ENCODE peak calls at places on chromosomes 11 and 22, in five cellular contexts. N is fibroblast of lung; L is CD4-positive, alpha-beta T cell; K is lung; J is pancreas. E is an unnamed sample.

GRCh38 chr11:123083623-123084029 is 21.7 kb upstream of the HSPA8 start:
- DNase-seq in N (peak; percentile 95), L (peak; percentile 72), K (peak; percentile 82), J (peak; percentile 75), E (peak; percentile 83)

GRCh38 chr11:82906236-82906635 is 4.7 kb downstream of the DDIAS start:
- DNase-seq in N (peak; percentile 30), L (no peak), K (no peak), J (no peak), E (peak; percentile 5)

GRCh38 chr11:74333193-74333592 is 21.8 kb upstream of the P4HA3 start:
- DNase-seq in N (no peak), L (no peak), K (no peak), J (no peak), E (no peak)

GRCh38 chr11:76215946-76216345 is 9.6 kb upstream of the WNT11 start:
- DNase-seq in N (peak; percentile 58), L (no peak), K (no peak), J (no peak), E (no peak)

GRCh38 chr11:110856993-110857812 is 145.0 kb upstream of the ARHGAP20 start:
- DNase-seq in N (peak; percentile 45), L (no peak), K (no peak), J (no peak), E (no peak)

GRCh38 chr22:38850941-38851849 is 7.4 kb upstream of the NPTXR start:
- DNase-seq in N (peak; percentile 82), L (no peak), K (no peak), J (no peak), E (peak; percentile 48)

GRCh38 chr11:72578541-72578940 is 95.7 kb downstream of the PDE2A start:
- DNase-seq in N (no peak), L (no peak), K (no peak), J (no peak), E (no peak)

GRCh38 chr11:40306938-40307548 is 1152.4 kb downstream of the LRRC4C start:
- DNase-seq in N (peak; percentile 52), L (no peak), K (no peak), J (no peak), E (peak; percentile 78)

GRCh38 chr11:100328626-100329340 is 358.3 kb upstream of the ARHGAP42 start:
- DNase-seq in N (peak; percentile 2), L (no peak), K (no peak), J (no peak), E (peak; percentile 48)

GRCh38 chr22:41445171-41446056 is 1.2 kb downstream of the TOB2 start:
- DNase-seq in N (no peak), L (no peak), K (peak; percentile 37), J (peak; percentile 32), E (no peak)

GRCh38 chr11:86453290-86454030 is 78.8 kb downstream of the CCDC81 start:
- DNase-seq in N (no peak), L (no peak), K (no peak), J (no peak), E (no peak)

GRCh38 chr22:49548356-49549202 is 279.1 kb downstream of the BRD1 start:
- DNase-seq in N (no peak), L (no peak), K (no peak), J (no peak), E (no peak)

GRCh38 chr11:76365038-76365679 is 15.8 kb downstream of the THAP12 start:
- DNase-seq in N (no peak), L (no peak), K (no peak), J (no peak), E (no peak)

GRCh38 chr11:93718057-93718563 is 23.2 kb downstream of the TAF1D start:
- DNase-seq in N (no peak), L (no peak), K (no peak), J (no peak), E (no peak)

GRCh38 chr22:44259366-44260215 is 53.2 kb downstream of the SHISAL1 start:
- DNase-seq in N (no peak), L (no peak), K (no peak), J (no peak), E (no peak)

GRCh38 chr11:61297741-61298140 is 2.6 kb upstream of the VWCE start:
- DNase-seq in N (peak; percentile 99), L (no peak), K (no peak), J (no peak), E (peak; percentile 74)

GRCh38 chr22:32476286-32476685 is 1.7 kb downstream of the FBXO7 start:
- DNase-seq in N (no peak), L (no peak), K (no peak), J (no peak), E (no peak)

GRCh38 chr11:127470485-127470884 is 469.9 kb upstream of the KIRREL3 start:
- DNase-seq in N (no peak), L (no peak), K (no peak), J (peak; percentile 22), E (no peak)

GRCh38 chr11:134474942-134475341 is 62.9 kb upstream of the B3GAT1 start:
- DNase-seq in N (no peak), L (no peak), K (no peak), J (no peak), E (no peak)

GRCh38 chr11:63459586-63459985 is 31.4 kb downstream of the PLAAT5 start:
- DNase-seq in N (no peak), L (no peak), K (no peak), J (no peak), E (no peak)

GRCh38 chr11:115008774-115009173 is 330.4 kb downstream of the NXPE2 start:
- DNase-seq in N (no peak), L (no peak), K (no peak), J (no peak), E (no peak)

DNA sequence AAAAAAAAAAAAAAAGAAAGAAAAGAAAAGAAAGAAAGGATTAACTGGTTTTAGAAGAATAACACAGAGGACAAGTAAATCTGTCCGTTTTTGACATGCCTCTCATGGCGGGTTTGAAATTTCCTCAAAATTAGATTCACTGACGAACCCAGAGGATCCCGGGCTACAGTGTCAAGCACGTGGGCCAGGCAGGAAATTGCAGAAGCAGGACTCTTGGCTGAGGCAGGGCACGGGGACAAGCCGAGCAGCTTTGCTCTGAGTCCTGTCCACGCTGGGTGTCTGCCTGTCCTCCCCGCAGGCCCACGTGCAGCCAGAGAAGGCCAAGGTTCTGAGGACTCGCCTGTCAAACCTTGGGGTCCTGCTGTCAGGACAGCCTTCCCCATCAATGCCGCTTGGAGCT is 24.7 kb downstream of the GAL start:
- DNase-seq in N (no peak), L (no peak), K (no peak), J (no peak), E (no peak)
- H3K27ac ChIP-seq in N (no peak overlapping the region), L (no peak overlapping the region), K (no peak overlapping the region), J (no peak overlapping the region), E (no peak overlapping the region)

DNA sequence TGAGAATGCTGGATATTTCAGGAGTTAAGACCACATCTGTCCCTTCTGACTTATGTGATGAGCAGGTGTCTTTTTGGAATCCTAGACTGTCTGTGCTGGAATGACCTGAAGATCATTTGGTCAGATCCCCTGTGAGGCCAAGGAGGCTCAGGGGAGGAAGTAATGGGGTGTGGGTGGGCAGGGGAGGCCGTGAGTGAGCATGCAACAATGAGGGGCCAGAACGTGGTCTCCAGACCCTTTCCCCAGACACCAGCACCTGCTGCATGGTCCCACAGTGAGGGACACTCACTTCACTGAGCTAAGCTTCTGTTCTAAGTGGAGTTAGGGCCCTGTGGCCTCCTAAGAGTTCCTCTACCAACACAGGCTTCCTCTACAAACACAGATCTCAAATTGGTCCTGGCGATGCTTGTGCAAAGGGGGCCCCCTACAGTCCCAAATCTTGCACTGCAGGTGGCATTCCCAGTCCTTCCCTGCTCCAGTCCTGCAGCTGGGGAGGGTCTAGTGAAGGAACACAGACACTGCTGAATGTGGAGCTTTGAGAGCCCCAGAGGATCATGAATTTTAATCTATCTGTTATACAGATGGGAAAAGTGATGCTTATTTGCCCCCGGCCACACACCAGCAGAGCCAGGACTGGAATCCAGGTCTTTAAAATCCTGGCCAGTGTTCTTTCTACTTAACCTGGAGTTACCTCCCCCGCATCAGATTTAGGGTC is 7.4 kb downstream of the USP2 start:
- DNase-seq in N (peak; percentile 60), L (peak; percentile 15), K (peak; percentile 74), J (peak; percentile 88), E (peak; percentile 63)
- TF ChIP-seq CTCF in N (peak; percentile 92), L (peak; percentile 63), K (peak; percentile 78), J (peak; percentile 90), E (peak; percentile 88)

GRCh38 chr11:102573851-102574250 is 43.3 kb upstream of the MMP7 start:
- DNase-seq in N (peak; percentile 58), L (no peak), K (no peak), J (no peak), E (peak; percentile 15)
- H3K27ac ChIP-seq in N (no peak overlapping the region), L (no peak overlapping the region), K (no peak overlapping the region), J (no peak overlapping the region), E (no peak overlapping the region)

GRCh38 chr11:107508858-107509244 is 51.2 kb upstream of the CWF19L2 start:
- DNase-seq in N (no peak), L (no peak), K (no peak), J (no peak), E (no peak)
- TF ChIP-seq CTCF in N (no peak), L (no peak), K (no peak), J (no peak), E (no peak)

GRCh38 chr11:2804189-2804588 is 81.4 kb downstream of the CDKN1C start:
- DNase-seq in N (no peak), L (no peak), K (peak; percentile 18), J (peak; percentile 5), E (no peak)
- H3K27ac ChIP-seq in N (no peak overlapping the region), L (no peak overlapping the region), K (no peak overlapping the region), J (no peak overlapping the region), E (peak overlapping the region; percentile 21)

GRCh38 chr11:64566042-64566914 is 24.7 kb upstream of the SLC22A12 start:
- DNase-seq in N (peak; percentile 80), L (peak; percentile 21), K (peak; percentile 48), J (peak; percentile 89), E (peak; percentile 90)

GRCh38 chr11:64566915-64567882 is 23.8 kb upstream of the SLC22A12 start:
- DNase-seq in N (no peak), L (no peak), K (no peak), J (no peak), E (no peak)

GRCh38 chr11:64563966-64564365 is 27.1 kb upstream of the SLC22A12 start:
- DNase-seq in N (no peak), L (no peak), K (no peak), J (no peak), E (no peak)

GRCh38 chr11:64564419-64564818 is 26.6 kb upstream of the SLC22A12 start:
- DNase-seq in N (no peak), L (no peak), K (no peak), J (no peak), E (no peak)

DNA sequence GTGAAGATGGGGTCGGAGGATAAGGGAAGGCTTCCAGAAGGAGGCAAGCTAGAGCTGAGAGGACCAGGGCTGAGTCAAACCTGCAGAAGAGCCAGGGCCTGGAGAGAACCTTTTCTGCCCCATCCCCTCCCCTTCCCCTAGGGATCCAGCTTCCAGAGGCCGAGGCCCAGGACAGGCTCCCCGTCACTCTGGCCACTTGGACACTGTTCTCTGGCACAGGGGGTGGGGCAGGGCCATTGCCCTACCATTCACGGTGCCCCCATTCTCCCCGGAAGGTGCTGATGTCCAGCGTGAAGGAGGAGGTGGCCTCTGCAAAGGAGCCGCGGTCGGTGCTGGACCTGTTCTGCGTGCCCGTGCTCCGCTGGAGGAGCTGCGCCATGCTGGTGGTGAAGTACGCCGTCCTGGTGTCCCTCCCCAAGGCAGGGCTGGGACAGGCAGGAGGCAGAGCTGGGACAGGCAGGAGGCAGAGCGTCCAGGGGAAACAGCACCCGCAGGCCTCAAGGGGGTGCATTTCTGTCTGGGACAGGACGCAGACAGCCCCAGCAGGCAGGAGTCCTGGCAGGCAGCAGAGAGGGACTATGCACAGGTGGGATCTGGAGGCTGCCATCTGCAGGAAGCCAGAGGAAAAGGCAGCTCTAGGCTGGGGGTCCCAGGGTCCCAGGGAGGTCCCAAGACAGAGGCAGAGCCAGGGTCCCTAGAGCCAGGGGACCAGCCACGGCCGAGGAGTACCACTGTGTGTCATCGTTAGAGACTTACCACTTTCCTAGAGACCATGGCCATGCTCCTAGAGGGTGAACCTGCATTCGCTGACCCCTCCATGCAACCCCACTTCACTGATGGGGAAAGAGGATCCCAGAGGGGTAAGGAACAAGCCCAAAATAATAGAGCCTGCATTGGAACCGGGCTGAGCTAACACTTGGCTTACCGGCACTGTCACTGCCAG is 25.8 kb upstream of the SLC22A12 start:
- DNase-seq in N (no peak), L (no peak), K (no peak), J (no peak), E (no peak)
- TF ChIP-seq CTCF in N (no peak), L (no peak), K (no peak), J (no peak), E (no peak)